ENCODE peak calls at places on chromosome 15, in nine cellular contexts. F is choroid plexus epithelial cell, H is RWPE1, A is A549, V is dorsolateral prefrontal cortex, X is nephron progenitor cell, G is mesothelial cell of epicardium, Q is fibroblast of pulmonary artery, P is AG09309. R is an unnamed sample.

GRCh38 chr15:67101981-67102929 is 36.9 kb downstream of the SMAD3 start:
- DNase-seq in P (no peak), Q (no peak), F (peak; percentile 84), X (no peak), A (no peak), V (no peak), G (no peak), H (no peak), R (peak; percentile 27)

GRCh38 chr15:37877851-37878577 is 56.4 kb upstream of the TMCO5A start:
- DNase-seq in G (no peak), A (no peak), V (no peak), X (no peak), H (peak; percentile 28), Q (peak; percentile 89), P (peak; percentile 64), F (peak; percentile 92), R (no peak)

GRCh38 chr15:89783861-89784685 is 7.9 kb downstream of the MESP2 start:
- DNase-seq in Q (no peak), X (no peak), F (no peak), H (no peak), V (no peak), P (no peak), G (no peak), A (no peak), R (no peak)

GRCh38 chr15:59950603-59951388 is 53.3 kb upstream of the FOXB1 start:
- DNase-seq in V (no peak), H (no peak), X (no peak), Q (no peak), A (no peak), P (no peak), F (no peak), G (no peak), R (no peak)

GRCh38 chr15:24761704-24762302 is 86.2 kb downstream of the NPAP1 start:
- DNase-seq in Q (peak; percentile 17), P (no peak), H (no peak), A (no peak), F (peak; percentile 29), X (no peak), V (no peak), G (no peak), R (no peak)

GRCh38 chr15:40161693-40162401 is 978 bp downstream of the BUB1B start:
- DNase-seq in G (no peak), A (no peak), H (no peak), F (no peak), V (no peak), P (no peak), Q (no peak), X (no peak), R (no peak)

GRCh38 chr15:80710635-80711553 is 15.8 kb downstream of the ABHD17C start:
- DNase-seq in G (no peak), A (no peak), Q (no peak), X (no peak), P (no peak), H (no peak), F (no peak), V (no peak), R (no peak)

GRCh38 chr15:84669726-84670125 is 11.7 kb upstream of the NMB start:
- DNase-seq in H (no peak), A (no peak), Q (no peak), F (no peak), V (no peak), G (no peak), P (peak; percentile 90), X (no peak), R (no peak)

GRCh38 chr15:94324835-94325767 is 93.7 kb downstream of the MCTP2 start:
- DNase-seq in A (no peak), X (no peak), G (no peak), P (no peak), V (no peak), Q (no peak), F (no peak), H (peak; percentile 35), R (no peak)

GRCh38 chr15:69489101-69489571 is 36.5 kb downstream of the RPLP1 start:
- DNase-seq in Q (peak; percentile 45), H (no peak), F (peak; percentile 47), G (no peak), A (no peak), V (no peak), X (no peak), P (no peak), R (no peak)

GRCh38 chr15:67036775-67037555 is 28.4 kb upstream of the SMAD3 start:
- DNase-seq in Q (no peak), G (no peak), F (no peak), X (no peak), A (no peak), P (no peak), H (no peak), V (no peak), R (no peak)

GRCh38 chr15:92668086-92668485 is 12.5 kb upstream of the FAM174B start:
- DNase-seq in H (no peak), A (no peak), P (no peak), F (no peak), G (no peak), X (no peak), Q (no peak), V (no peak), R (no peak)

GRCh38 chr15:29938701-29939340 is 116.6 kb upstream of the TJP1 start:
- DNase-seq in V (no peak), P (no peak), H (no peak), F (peak; percentile 49), G (no peak), X (no peak), A (no peak), Q (no peak), R (no peak)
- TF ChIP-seq CTCF in V (no peak), P (peak; percentile 16), H (no peak), F (peak; percentile 60), G (no peak), X (no peak), A (peak; percentile 13), Q (peak; percentile 18), R (no peak)

GRCh38 chr15:41966414-41966812 is 5.9 kb downstream of the EHD4 start:
- DNase-seq in F (no peak), Q (no peak), V (no peak), A (no peak), H (no peak), P (no peak), G (no peak), X (no peak), R (no peak)

GRCh38 chr15:41967506-41968206 is 4.7 kb downstream of the EHD4 start:
- DNase-seq in V (no peak), G (no peak), X (no peak), H (no peak), F (peak; percentile 48), P (no peak), Q (peak; percentile 73), A (no peak), R (no peak)

GRCh38 chr15:41968738-41969137 is 3.6 kb downstream of the EHD4 start:
- DNase-seq in F (no peak), A (no peak), H (no peak), V (no peak), G (no peak), Q (no peak), P (no peak), X (no peak), R (no peak)

GRCh38 chr15:41965441-41966413 is 6.6 kb downstream of the EHD4 start:
- DNase-seq in V (no peak), H (no peak), G (no peak), Q (no peak), A (no peak), X (no peak), F (no peak), P (no peak), R (no peak)

DNA sequence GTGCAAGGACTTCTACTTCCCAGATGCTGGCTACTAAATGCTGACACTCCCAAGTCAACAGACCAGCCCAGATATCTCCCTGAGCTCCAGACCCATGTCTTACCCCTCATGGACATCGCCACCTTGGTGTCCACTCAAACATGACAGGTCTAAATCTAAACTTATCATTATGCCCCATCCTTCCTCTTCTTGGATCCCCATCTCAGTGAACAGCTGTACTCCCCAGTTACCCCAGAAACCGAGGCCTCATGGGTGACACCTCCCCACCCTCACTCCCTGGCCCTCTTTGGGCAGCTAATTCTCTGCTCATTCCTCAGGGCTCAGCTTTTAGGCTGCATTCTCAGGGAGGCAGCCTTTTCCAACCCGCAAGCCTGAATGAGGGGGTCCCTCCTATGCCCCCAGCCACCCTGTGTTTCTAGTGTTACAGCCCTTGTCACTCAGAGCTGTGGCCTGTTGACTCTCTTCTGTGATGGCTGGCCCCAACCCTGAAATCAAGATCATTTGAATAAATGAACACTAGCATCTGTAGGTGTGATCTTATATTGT is 5.4 kb downstream of the EHD4 start:
- DNase-seq in Q (no peak), P (no peak), G (no peak), H (no peak), V (no peak), X (no peak), A (no peak), F (no peak), R (no peak)
- TF ChIP-seq CTCF in Q (no peak), P (no peak), G (no peak), H (no peak), V (no peak), X (no peak), A (no peak), F (no peak), R (no peak)

GRCh38 chr15:31398677-31399260 is 72.1 kb downstream of the KLF13 start:
- DNase-seq in X (no peak), A (no peak), V (no peak), F (no peak), H (no peak), P (no peak), G (no peak), Q (no peak), R (no peak)
- TF ChIP-seq CTCF in X (no peak), A (no peak), V (no peak), F (no peak), H (no peak), P (no peak), G (no peak), Q (no peak), R (no peak)

GRCh38 chr15:58761010-58761388 is 10.1 kb upstream of the MINDY2 start:
- DNase-seq in H (no peak), V (no peak), F (no peak), G (no peak), P (no peak), Q (no peak), A (no peak), X (no peak), R (no peak)

GRCh38 chr15:58755350-58755749 is 5.8 kb upstream of the ADAM10 start:
- DNase-seq in Q (no peak), A (no peak), X (no peak), P (no peak), V (no peak), H (no peak), G (no peak), F (no peak), R (no peak)

GRCh38 chr15:58755956-58756355 is 6.4 kb upstream of the ADAM10 start:
- DNase-seq in V (no peak), P (no peak), X (no peak), F (peak; percentile 36), Q (no peak), A (no peak), G (no peak), H (no peak), R (no peak)

GRCh38 chr15:58760385-58761009 is 10.6 kb upstream of the MINDY2 start:
- DNase-seq in G (no peak), Q (no peak), H (no peak), X (no peak), P (no peak), A (no peak), V (no peak), F (no peak), R (no peak)

DNA sequence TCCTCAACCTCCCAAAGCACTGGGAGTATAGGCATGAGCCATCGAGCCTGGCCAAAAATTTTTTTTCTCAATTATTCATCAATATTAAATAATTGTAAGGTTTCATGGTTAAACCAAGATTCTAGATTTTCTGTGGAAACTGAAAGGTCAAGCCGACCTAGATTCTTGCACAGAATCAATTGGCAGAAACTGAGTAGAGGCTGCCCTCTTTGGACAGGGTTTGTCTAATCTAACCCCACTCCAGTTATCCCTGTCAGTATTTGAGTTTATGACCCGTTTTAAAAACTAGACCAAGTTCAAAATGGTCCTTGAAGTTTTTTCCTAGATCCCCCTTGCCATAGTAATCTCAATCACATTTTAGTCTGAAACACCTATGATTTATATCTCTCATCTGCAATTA is 8.6 kb upstream of the ADAM10 start:
- DNase-seq in X (no peak), F (peak; percentile 61), A (no peak), Q (peak; percentile 56), H (no peak), V (no peak), P (no peak), G (no peak), R (no peak)
- TF ChIP-seq CTCF in X (no peak), F (peak; percentile 50), A (peak; percentile 53), Q (peak; percentile 32), H (no peak), V (peak; percentile 54), P (peak; percentile 39), G (no peak), R (no peak)

R was measured in CD4-positive, alpha-beta T cell.